ENCODE peak calls at places on chromosomes 6 and 20, in six cellular contexts. E is adrenal gland, I is glutamatergic neuron, D is astrocyte of the spinal cord, J is foreskin fibroblast, K is PC-3. M is an unnamed sample.

GRCh38 chr6:153405926-153406325 is 274.8 kb upstream of the RGS17 start:
- DNase-seq in D (no peak), I (no peak), J (no peak), E (no peak), K (no peak), M (no peak)

GRCh38 chr6:79622353-79622752 is 8.8 kb upstream of the SH3BGRL2 start:
- DNase-seq in D (no peak), K (no peak), I (no peak), E (no peak), J (no peak), M (no peak)

GRCh38 chr6:99119109-99120031 is 171.6 kb upstream of the FBXL4 start:
- DNase-seq in I (no peak), J (peak), K (peak), E (peak), D (peak), M (peak)

GRCh38 chr20:47120346-47120745 is 225.7 kb downstream of the EYA2 start:
- DNase-seq in E (no peak), J (no peak), K (no peak), I (no peak), D (no peak), M (no peak)

GRCh38 chr20:10376271-10377075 is 57.5 kb downstream of the MKKS start:
- DNase-seq in E (no peak), K (peak), I (no peak), D (peak), J (peak), M (peak)

GRCh38 chr20:48657426-48658197 is 170.2 kb downstream of the PREX1 start:
- DNase-seq in E (peak), J (peak), I (peak), D (peak), K (peak), M (peak)

GRCh38 chr20:38229376-38230252 is 30.9 kb downstream of the KIAA1755 start:
- DNase-seq in I (no peak), K (peak), D (no peak), E (no peak), J (peak), M (peak)

GRCh38 chr20:52160805-52161204 is 30.8 kb downstream of the ZFP64 start:
- DNase-seq in K (no peak), D (no peak), I (no peak), J (no peak), E (no peak), M (no peak)

GRCh38 chr20:11726021-11726420 is 191.7 kb upstream of the BTBD3 start:
- DNase-seq in I (no peak), D (no peak), J (no peak), E (no peak), K (no peak), M (peak)

GRCh38 chr20:44643596-44644383 is 7.7 kb downstream of the ADA start:
- DNase-seq in E (peak), J (peak), D (peak), I (no peak), K (peak), M (peak)

GRCh38 chr6:10956776-10957175 is 69.9 kb downstream of the SYCP2L start:
- DNase-seq in J (no peak), K (no peak), I (no peak), D (no peak), E (no peak), M (no peak)

GRCh38 chr6:100475554-100476325 is 11.0 kb upstream of the SIM1 start:
- DNase-seq in E (no peak), K (peak), D (no peak), J (peak), I (no peak), M (no peak)

GRCh38 chr6:100482698-100483097 is 18.0 kb upstream of the SIM1 start:
- DNase-seq in E (no peak), J (no peak), K (peak), D (no peak), I (no peak), M (no peak)

GRCh38 chr6:100485268-100485667 is 20.5 kb upstream of the SIM1 start:
- DNase-seq in D (no peak), J (no peak), E (no peak), I (no peak), K (no peak), M (no peak)

GRCh38 chr6:100484474-100484873 is 19.8 kb upstream of the SIM1 start:
- DNase-seq in E (no peak), J (no peak), K (no peak), D (no peak), I (no peak), M (no peak)

DNA sequence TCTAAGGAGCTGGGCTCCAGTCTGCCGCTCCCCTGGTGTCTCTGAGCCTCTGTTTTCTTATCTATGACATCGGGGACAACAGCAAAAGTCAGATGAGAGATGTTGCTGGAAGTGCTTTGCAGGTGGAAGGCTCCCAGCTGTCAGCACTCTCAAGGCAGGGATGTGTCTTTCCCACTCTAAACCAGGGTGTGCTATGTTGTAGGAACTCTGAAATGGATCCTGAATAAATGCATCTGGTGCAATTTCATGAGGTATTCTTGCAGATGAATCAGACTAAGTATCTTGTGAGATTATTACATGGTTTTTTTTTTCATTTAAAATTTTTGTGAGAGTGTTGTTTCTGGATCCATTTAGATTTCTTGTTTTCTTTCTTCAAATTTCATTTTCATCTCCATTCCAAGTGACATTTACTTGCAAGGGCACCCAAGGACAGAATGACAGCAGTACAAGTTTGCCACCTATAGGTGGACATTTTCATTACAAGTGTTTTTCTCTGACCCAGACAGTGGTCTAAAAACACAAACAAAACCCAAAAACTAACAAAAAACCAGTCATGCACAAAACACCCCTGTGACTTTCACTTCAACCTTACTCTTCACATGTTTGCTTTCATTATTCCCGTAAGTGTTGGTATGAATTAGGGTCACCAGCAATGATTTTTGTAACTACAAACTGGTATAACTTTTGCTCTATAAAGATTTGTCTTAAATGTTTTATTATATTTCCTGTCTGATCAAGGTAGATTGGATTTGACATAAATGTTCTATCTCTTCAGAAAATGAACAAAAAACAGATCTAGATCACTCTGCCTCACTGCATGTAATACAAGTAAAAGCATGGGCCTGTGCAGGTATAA is 14.7 kb upstream of the SIM1 start:
- DNase-seq in D (peak), E (no peak), K (peak), I (no peak), J (peak), M (peak)
- TF ChIP-seq CTCF in D (peak), E (peak), K (peak), I (peak), J (peak), M (peak)

GRCh38 chr6:41452763-41453162 is 93.4 kb upstream of the FOXP4 start:
- DNase-seq in J (no peak), E (no peak), D (no peak), K (no peak), I (no peak), M (no peak)

GRCh38 chr6:41451515-41452163 is 94.5 kb upstream of the FOXP4 start:
- DNase-seq in I (no peak), J (peak), E (no peak), K (no peak), D (no peak), M (peak)

GRCh38 chr6:41450581-41450980 is 95.6 kb upstream of the FOXP4 start:
- DNase-seq in D (no peak), K (no peak), I (no peak), E (no peak), J (no peak), M (no peak)

GRCh38 chr6:41449399-41450245 is 96.6 kb upstream of the FOXP4 start:
- DNase-seq in D (peak), K (no peak), I (no peak), E (no peak), J (peak), M (peak)

GRCh38 chr6:41451039-41451438 is 95.1 kb upstream of the FOXP4 start:
- DNase-seq in K (no peak), I (peak), J (peak), D (no peak), E (no peak), M (no peak)
- TF ChIP-seq CTCF in K (peak), I (no peak), J (no peak), D (peak), E (no peak), M (peak)

GRCh38 chr6:33672808-33673207 is 38.7 kb downstream of the UQCC2 start:
- DNase-seq in D (peak), I (no peak), J (peak), E (peak), K (peak), M (peak)
- TF ChIP-seq CTCF in D (peak), I (no peak), J (peak), E (peak), K (peak), M (peak)

GRCh38 chr6:89032599-89032998 is 48.0 kb upstream of the PNRC1 start:
- DNase-seq in I (no peak), D (no peak), K (no peak), E (no peak), J (no peak), M (no peak)
- TF ChIP-seq CTCF in I (no peak), D (no peak), K (no peak), E (peak), J (no peak), M (no peak)

GRCh38 chr6:168925671-168926070 is 328.0 kb downstream of the THBS2 start:
- DNase-seq in I (no peak), K (no peak), E (no peak), J (no peak), D (no peak), M (no peak)

GRCh38 chr6:168926306-168926705 is 327.3 kb downstream of the THBS2 start:
- DNase-seq in J (no peak), I (no peak), D (no peak), E (no peak), K (no peak), M (no peak)

GRCh38 chr6:168928012-168928411 is 325.6 kb downstream of the THBS2 start:
- DNase-seq in E (no peak), J (no peak), D (no peak), I (no peak), K (no peak), M (no peak)

GRCh38 chr6:168929871-168930450 is 323.7 kb downstream of the THBS2 start:
- DNase-seq in E (no peak), I (no peak), J (no peak), K (no peak), D (no peak), M (no peak)

DNA sequence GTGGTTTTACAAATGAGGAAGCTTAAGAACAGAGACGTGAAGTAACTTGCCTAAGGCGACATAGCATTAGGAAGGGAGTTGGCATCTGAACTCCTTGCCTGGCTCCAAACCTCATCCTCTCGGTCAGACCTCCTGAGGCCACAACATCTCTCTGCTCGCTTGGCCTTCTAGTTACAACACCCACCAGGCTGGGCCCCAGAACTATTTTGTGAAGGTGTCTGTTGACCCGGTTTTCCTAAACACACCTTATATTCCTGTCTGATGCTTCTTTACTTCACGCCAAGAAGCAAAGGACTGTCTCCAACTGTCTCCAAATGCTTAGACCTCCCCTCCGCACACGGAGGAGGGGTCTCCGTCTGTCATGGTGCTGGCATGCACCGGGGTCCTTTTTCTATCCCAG is 326.6 kb downstream of the THBS2 start:
- DNase-seq in J (no peak), K (no peak), I (no peak), D (no peak), E (no peak), M (no peak)
- TF ChIP-seq CTCF in J (no peak), K (no peak), I (no peak), D (no peak), E (no peak), M (no peak)

GRCh38 chr6:82246802-82247633 is 526 bp downstream of the IBTK start:
- DNase-seq in D (peak), K (peak), I (peak), J (peak), E (peak), M (peak)
- TF ChIP-seq CTCF in D (no peak), K (no peak), I (no peak), J (no peak), E (no peak), M (no peak)

GRCh38 chr6:84021625-84022024 is 11.9 kb upstream of the MRAP2 start:
- DNase-seq in I (no peak), D (no peak), E (no peak), K (no peak), J (no peak), M (no peak)

GRCh38 chr6:84019171-84019570 is 14.4 kb upstream of the MRAP2 start:
- DNase-seq in K (no peak), I (no peak), J (no peak), D (no peak), E (no peak), M (no peak)

GRCh38 chr6:84018453-84019061 is 15.0 kb upstream of the MRAP2 start:
- DNase-seq in K (peak), E (no peak), J (no peak), D (no peak), I (no peak), M (no peak)

GRCh38 chr6:84017709-84018452 is 15.7 kb upstream of the MRAP2 start:
- DNase-seq in K (no peak), D (no peak), E (no peak), J (no peak), I (no peak), M (no peak)

DNA sequence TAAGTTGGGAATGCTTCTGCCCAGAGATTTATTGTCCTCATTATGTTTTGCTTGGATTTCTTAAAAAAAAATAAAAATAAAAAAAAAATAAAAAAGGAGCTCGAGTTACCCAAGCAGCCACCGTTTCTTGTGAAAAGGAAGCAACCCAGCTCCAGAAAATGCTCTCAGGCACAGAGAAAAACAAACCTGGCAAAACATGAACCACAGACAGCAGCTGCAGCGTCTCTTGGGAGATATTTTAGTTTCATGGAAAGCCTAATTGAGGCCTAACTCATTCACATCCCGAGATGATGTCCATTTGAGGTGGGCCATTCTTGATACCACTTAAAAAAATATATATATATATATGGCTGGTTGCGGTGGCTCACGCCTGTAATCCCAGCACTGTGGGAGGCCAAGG is 13.8 kb upstream of the MRAP2 start:
- DNase-seq in K (no peak), E (no peak), J (peak), D (no peak), I (no peak), M (no peak)
- TF ChIP-seq CTCF in K (no peak), E (no peak), J (no peak), D (no peak), I (no peak), M (no peak)

DNA sequence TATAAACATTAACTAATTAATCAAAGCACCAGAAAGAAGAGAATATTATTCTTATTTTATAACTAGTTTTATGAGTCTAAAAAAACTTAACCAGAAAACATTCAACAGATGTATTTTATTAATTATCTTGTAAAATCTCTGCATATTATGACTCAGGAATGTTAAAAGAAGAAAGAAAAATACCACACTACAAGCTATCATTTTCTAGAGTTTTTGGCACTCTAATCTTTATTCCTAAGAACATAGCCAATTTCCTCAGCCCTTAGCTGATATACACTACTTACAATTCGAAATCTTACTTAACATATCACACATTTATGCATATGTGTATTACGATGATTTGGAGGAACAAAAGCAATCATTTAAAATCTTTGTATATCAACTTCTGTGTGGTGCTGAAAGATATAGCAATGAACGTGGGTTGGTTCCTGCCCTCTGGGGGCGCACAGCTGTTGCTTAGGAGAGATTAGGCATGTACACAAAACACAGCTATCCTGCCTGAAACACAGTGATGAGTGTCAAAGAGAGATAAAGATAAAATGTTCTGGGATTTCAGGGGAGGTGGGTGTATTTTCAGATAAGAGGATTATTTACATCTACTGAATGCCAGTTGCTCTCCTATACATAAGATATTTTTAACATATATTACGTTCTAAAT is 404.5 kb downstream of the SYNE1 start:
- DNase-seq in J (peak), D (peak), E (no peak), K (no peak), I (no peak), M (peak)
- TF ChIP-seq CTCF in J (peak), D (no peak), E (no peak), K (no peak), I (no peak), M (peak)

M was measured in choroid plexus epithelial cell.